ENCODE peak calls at places on chromosomes 6 and 20, in eight cellular contexts. One of them, this sample, is unnamed.

GRCh38 chr20:54469952-54470351 is 5.4 kb upstream of the DOK5 start:
- DNase-seq in nephron progenitor cell: no peak
- DNase-seq in activated CD4-positive, alpha-beta T cell treated with anti-CD3 and anti-CD28 coated beads for 36 hours: no peak
- DNase-seq in Karpas-422: no peak
- DNase-seq in stomach: no peak
- DNase-seq in myocyte: peak; percentile 3
- DNase-seq in Calu3: no peak
- DNase-seq in BJ: no peak
- DNase-seq in this sample: no peak

GRCh38 chr20:37539956-37540455 is 12.3 kb upstream of the BLCAP start:
- DNase-seq in nephron progenitor cell: no peak
- DNase-seq in BJ: no peak
- DNase-seq in myocyte: no peak
- DNase-seq in activated CD4-positive, alpha-beta T cell treated with anti-CD3 and anti-CD28 coated beads for 36 hours: no peak
- DNase-seq in Calu3: no peak
- DNase-seq in stomach: no peak
- DNase-seq in Karpas-422: no peak
- DNase-seq in this sample: no peak

GRCh38 chr20:54624701-54625472 is 149.5 kb downstream of the DOK5 start:
- DNase-seq in Karpas-422: no peak
- DNase-seq in myocyte: no peak
- DNase-seq in Calu3: peak; percentile 34
- DNase-seq in stomach: no peak
- DNase-seq in nephron progenitor cell: no peak
- DNase-seq in BJ: no peak
- DNase-seq in activated CD4-positive, alpha-beta T cell treated with anti-CD3 and anti-CD28 coated beads for 36 hours: no peak
- DNase-seq in this sample: no peak

GRCh38 chr20:35196313-35196712 is 24.4 kb downstream of the PROCR start:
- DNase-seq in BJ: no peak
- DNase-seq in nephron progenitor cell: no peak
- DNase-seq in Karpas-422: no peak
- DNase-seq in myocyte: peak; percentile 3
- DNase-seq in stomach: no peak
- DNase-seq in Calu3: no peak
- DNase-seq in activated CD4-positive, alpha-beta T cell treated with anti-CD3 and anti-CD28 coated beads for 36 hours: no peak
- DNase-seq in this sample: no peak

GRCh38 chr6:30877419-30878262 is 6.7 kb upstream of the DDR1 start:
- DNase-seq in Calu3: peak; percentile 97
- DNase-seq in nephron progenitor cell: peak; percentile 84
- DNase-seq in stomach: peak; percentile 94
- DNase-seq in myocyte: peak; percentile 95
- DNase-seq in BJ: peak; percentile 34
- DNase-seq in activated CD4-positive, alpha-beta T cell treated with anti-CD3 and anti-CD28 coated beads for 36 hours: peak; percentile 86
- DNase-seq in Karpas-422: peak; percentile 83
- DNase-seq in this sample: peak; percentile 79

GRCh38 chr6:22821664-22822320 is 252.4 kb downstream of the HDGFL1 start:
- DNase-seq in Karpas-422: no peak
- DNase-seq in BJ: no peak
- DNase-seq in stomach: no peak
- DNase-seq in myocyte: peak; percentile 68
- DNase-seq in Calu3: no peak
- DNase-seq in nephron progenitor cell: no peak
- DNase-seq in activated CD4-positive, alpha-beta T cell treated with anti-CD3 and anti-CD28 coated beads for 36 hours: no peak
- DNase-seq in this sample: no peak

GRCh38 chr20:4113996-4114603 is 98.7 kb upstream of the RNF24 start:
- DNase-seq in Karpas-422: no peak
- DNase-seq in activated CD4-positive, alpha-beta T cell treated with anti-CD3 and anti-CD28 coated beads for 36 hours: no peak
- DNase-seq in Calu3: no peak
- DNase-seq in nephron progenitor cell: no peak
- DNase-seq in BJ: no peak
- DNase-seq in myocyte: no peak
- DNase-seq in stomach: no peak
- DNase-seq in this sample: no peak

GRCh38 chr6:158908596-158908995 is 89.4 kb upstream of the EZR start:
- DNase-seq in activated CD4-positive, alpha-beta T cell treated with anti-CD3 and anti-CD28 coated beads for 36 hours: no peak
- DNase-seq in myocyte: no peak
- DNase-seq in nephron progenitor cell: no peak
- DNase-seq in Calu3: peak; percentile 16
- DNase-seq in stomach: peak; percentile 56
- DNase-seq in Karpas-422: no peak
- DNase-seq in BJ: no peak
- DNase-seq in this sample: no peak

GRCh38 chr6:154996841-154997311 is 1.8 kb downstream of the TIAM2 start:
- DNase-seq in nephron progenitor cell: no peak
- DNase-seq in BJ: no peak
- DNase-seq in myocyte: no peak
- DNase-seq in stomach: no peak
- DNase-seq in Karpas-422: no peak
- DNase-seq in activated CD4-positive, alpha-beta T cell treated with anti-CD3 and anti-CD28 coated beads for 36 hours: no peak
- DNase-seq in Calu3: no peak
- DNase-seq in this sample: no peak

GRCh38 chr6:147390909-147391536 is 117.5 kb upstream of the SAMD5 start:
- DNase-seq in Calu3: no peak
- DNase-seq in Karpas-422: no peak
- DNase-seq in myocyte: peak; percentile 46
- DNase-seq in BJ: no peak
- DNase-seq in stomach: no peak
- DNase-seq in activated CD4-positive, alpha-beta T cell treated with anti-CD3 and anti-CD28 coated beads for 36 hours: no peak
- DNase-seq in nephron progenitor cell: peak; percentile 18
- DNase-seq in this sample: no peak

GRCh38 chr20:56422824-56423189 is 10.7 kb downstream of the CASS4 start:
- DNase-seq in stomach: no peak
- DNase-seq in Karpas-422: no peak
- DNase-seq in Calu3: no peak
- DNase-seq in nephron progenitor cell: no peak
- DNase-seq in activated CD4-positive, alpha-beta T cell treated with anti-CD3 and anti-CD28 coated beads for 36 hours: no peak
- DNase-seq in myocyte: peak; percentile 92
- DNase-seq in BJ: no peak
- DNase-seq in this sample: no peak

GRCh38 chr6:43277643-43278523 is 20.2 kb upstream of the SLC22A7 start:
- DNase-seq in Karpas-422: no peak
- DNase-seq in activated CD4-positive, alpha-beta T cell treated with anti-CD3 and anti-CD28 coated beads for 36 hours: no peak
- DNase-seq in nephron progenitor cell: no peak
- DNase-seq in BJ: no peak
- DNase-seq in myocyte: no peak
- DNase-seq in stomach: no peak
- DNase-seq in Calu3: no peak
- DNase-seq in this sample: no peak

GRCh38 chr6:121666809-121667208 is 231.4 kb downstream of the GJA1 start:
- DNase-seq in Calu3: peak; percentile 3
- DNase-seq in Karpas-422: no peak
- DNase-seq in activated CD4-positive, alpha-beta T cell treated with anti-CD3 and anti-CD28 coated beads for 36 hours: no peak
- DNase-seq in myocyte: peak; percentile 61
- DNase-seq in nephron progenitor cell: no peak
- DNase-seq in stomach: no peak
- DNase-seq in BJ: no peak
- DNase-seq in this sample: no peak

GRCh38 chr20:48051810-48052491 is 266.7 kb upstream of the SULF2 start:
- DNase-seq in activated CD4-positive, alpha-beta T cell treated with anti-CD3 and anti-CD28 coated beads for 36 hours: no peak
- DNase-seq in stomach: no peak
- DNase-seq in myocyte: no peak
- DNase-seq in Karpas-422: no peak
- DNase-seq in nephron progenitor cell: no peak
- DNase-seq in Calu3: peak; percentile 74
- DNase-seq in BJ: peak; percentile 52
- DNase-seq in this sample: no peak

GRCh38 chr6:3347237-3347636 is 88.5 kb downstream of the PSMG4 start:
- DNase-seq in myocyte: no peak
- DNase-seq in Calu3: no peak
- DNase-seq in activated CD4-positive, alpha-beta T cell treated with anti-CD3 and anti-CD28 coated beads for 36 hours: no peak
- DNase-seq in nephron progenitor cell: no peak
- DNase-seq in stomach: no peak
- DNase-seq in Karpas-422: no peak
- DNase-seq in BJ: no peak
- DNase-seq in this sample: no peak

GRCh38 chr20:61120595-61121515 is 131.2 kb upstream of the CDH4 start:
- DNase-seq in nephron progenitor cell: peak; percentile 55
- DNase-seq in myocyte: peak; percentile 66
- DNase-seq in stomach: no peak
- DNase-seq in Karpas-422: peak; percentile 84
- DNase-seq in Calu3: peak; percentile 66
- DNase-seq in BJ: no peak
- DNase-seq in activated CD4-positive, alpha-beta T cell treated with anti-CD3 and anti-CD28 coated beads for 36 hours: peak; percentile 68
- DNase-seq in this sample: no peak

GRCh38 chr6:85404497-85405174 is 45.2 kb upstream of the NT5E start:
- DNase-seq in Calu3: peak; percentile 75
- DNase-seq in activated CD4-positive, alpha-beta T cell treated with anti-CD3 and anti-CD28 coated beads for 36 hours: no peak
- DNase-seq in nephron progenitor cell: no peak
- DNase-seq in BJ: peak; percentile 74
- DNase-seq in stomach: peak; percentile 54
- DNase-seq in Karpas-422: no peak
- DNase-seq in myocyte: peak; percentile 65
- DNase-seq in this sample: no peak

GRCh38 chr6:145688493-145688905 is 46.8 kb downstream of the EPM2A start:
- DNase-seq in activated CD4-positive, alpha-beta T cell treated with anti-CD3 and anti-CD28 coated beads for 36 hours: no peak
- DNase-seq in stomach: no peak
- DNase-seq in Calu3: no peak
- DNase-seq in BJ: no peak
- DNase-seq in myocyte: no peak
- DNase-seq in nephron progenitor cell: no peak
- DNase-seq in Karpas-422: no peak
- DNase-seq in this sample: no peak

GRCh38 chr6:157233156-157233555 is 90.2 kb downstream of the TMEM242 start:
- DNase-seq in myocyte: no peak
- DNase-seq in BJ: no peak
- DNase-seq in Karpas-422: no peak
- DNase-seq in nephron progenitor cell: no peak
- DNase-seq in Calu3: no peak
- DNase-seq in stomach: no peak
- DNase-seq in activated CD4-positive, alpha-beta T cell treated with anti-CD3 and anti-CD28 coated beads for 36 hours: no peak
- DNase-seq in this sample: no peak

This sample was measured in T-cell.